ENCODE peak calls at places on chromosome 5, in seven cellular contexts. R, T, C, Q, H, E and V are unnamed samples.

GRCh38 chr5:98773464-98774191 is at the start of gene RGMB:
- DNase-seq in R (peak; percentile 98), T (peak; percentile 98), C (peak; percentile 95), Q (peak; percentile 98), H (peak; percentile 97), E (peak; percentile 99), V (peak; percentile 97)

GRCh38 chr5:173395257-173395932 is 67.2 kb upstream of the STC2 start:
- DNase-seq in R (no peak), T (peak; percentile 18), C (peak; percentile 16), Q (no peak), H (no peak), E (no peak), V (no peak)

GRCh38 chr5:80216753-80217596 is 38.9 kb downstream of the SERINC5 start:
- DNase-seq in R (no peak), T (no peak), C (no peak), Q (no peak), H (peak; percentile 89), E (no peak), V (peak; percentile 89)

GRCh38 chr5:50606179-50606578 is 60.3 kb upstream of the PARP8 start:
- DNase-seq in R (no peak), T (no peak), C (no peak), Q (no peak), H (no peak), E (no peak), V (no peak)

GRCh38 chr5:160197341-160198147 is 31.8 kb upstream of the FABP6 start:
- DNase-seq in R (no peak), T (no peak), C (no peak), Q (no peak), H (no peak), E (no peak), V (no peak)

GRCh38 chr5:74638776-74639537 is 1.6 kb downstream of the ENC1 start:
- DNase-seq in R (no peak), T (no peak), C (no peak), Q (no peak), H (no peak), E (no peak), V (no peak)

GRCh38 chr5:163569284-163569683 is 63.9 kb downstream of the MAT2B start:
- DNase-seq in R (no peak), T (no peak), C (no peak), Q (no peak), H (no peak), E (no peak), V (no peak)

GRCh38 chr5:126918624-126918957 is 111.8 kb downstream of the MARCHF3 start:
- DNase-seq in R (no peak), T (no peak), C (no peak), Q (no peak), H (no peak), E (no peak), V (no peak)

GRCh38 chr5:165497707-165498106 is 1992.3 kb downstream of the MAT2B start:
- DNase-seq in R (peak; percentile 7), T (peak; percentile 2), C (no peak), Q (no peak), H (no peak), E (no peak), V (no peak)

GRCh38 chr5:160675988-160676387 is 176.0 kb downstream of the ATP10B start:
- DNase-seq in R (no peak), T (no peak), C (no peak), Q (no peak), H (no peak), E (no peak), V (no peak)

GRCh38 chr5:150263801-150264621 is 25.6 kb downstream of the CAMK2A start:
- DNase-seq in R (no peak), T (peak; percentile 81), C (no peak), Q (no peak), H (peak; percentile 72), E (peak; percentile 54), V (no peak)

GRCh38 chr5:133198511-133198910 is 146.7 kb downstream of the HSPA4 start:
- DNase-seq in R (no peak), T (no peak), C (no peak), Q (no peak), H (no peak), E (no peak), V (peak; percentile 33)

GRCh38 chr5:124402144-124402581 is 344.3 kb downstream of the ZNF608 start:
- DNase-seq in R (no peak), T (no peak), C (no peak), Q (peak; percentile 23), H (peak; percentile 36), E (peak; percentile 20), V (peak; percentile 82)

GRCh38 chr5:168317521-168318147 is 26.2 kb downstream of the WWC1 start:
- DNase-seq in R (no peak), T (peak; percentile 95), C (peak; percentile 92), Q (no peak), H (peak; percentile 44), E (no peak), V (no peak)

GRCh38 chr5:58787982-58788381 is 205.1 kb downstream of the RAB3C start:
- DNase-seq in R (no peak), T (no peak), C (no peak), Q (no peak), H (no peak), E (no peak), V (no peak)

GRCh38 chr5:53936481-53937352 is 373.7 kb downstream of the ARL15 start:
- DNase-seq in R (no peak), T (no peak), C (no peak), Q (no peak), H (no peak), E (no peak), V (no peak)

GRCh38 chr5:78273436-78273835 is 21.1 kb downstream of the AP3B1 start:
- DNase-seq in R (no peak), T (no peak), C (no peak), Q (no peak), H (no peak), E (no peak), V (no peak)

GRCh38 chr5:33049298-33049697 is 338.2 kb downstream of the NPR3 start:
- DNase-seq in R (no peak), T (peak; percentile 40), C (no peak), Q (no peak), H (no peak), E (no peak), V (no peak)

GRCh38 chr5:40976836-40977235 is 67.5 kb downstream of the C7 start:
- DNase-seq in R (no peak), T (no peak), C (no peak), Q (no peak), H (no peak), E (no peak), V (no peak)

GRCh38 chr5:144068926-144069325 is 101.5 kb downstream of the YIPF5 start:
- DNase-seq in R (no peak), T (no peak), C (no peak), Q (no peak), H (no peak), E (no peak), V (no peak)

DNA sequence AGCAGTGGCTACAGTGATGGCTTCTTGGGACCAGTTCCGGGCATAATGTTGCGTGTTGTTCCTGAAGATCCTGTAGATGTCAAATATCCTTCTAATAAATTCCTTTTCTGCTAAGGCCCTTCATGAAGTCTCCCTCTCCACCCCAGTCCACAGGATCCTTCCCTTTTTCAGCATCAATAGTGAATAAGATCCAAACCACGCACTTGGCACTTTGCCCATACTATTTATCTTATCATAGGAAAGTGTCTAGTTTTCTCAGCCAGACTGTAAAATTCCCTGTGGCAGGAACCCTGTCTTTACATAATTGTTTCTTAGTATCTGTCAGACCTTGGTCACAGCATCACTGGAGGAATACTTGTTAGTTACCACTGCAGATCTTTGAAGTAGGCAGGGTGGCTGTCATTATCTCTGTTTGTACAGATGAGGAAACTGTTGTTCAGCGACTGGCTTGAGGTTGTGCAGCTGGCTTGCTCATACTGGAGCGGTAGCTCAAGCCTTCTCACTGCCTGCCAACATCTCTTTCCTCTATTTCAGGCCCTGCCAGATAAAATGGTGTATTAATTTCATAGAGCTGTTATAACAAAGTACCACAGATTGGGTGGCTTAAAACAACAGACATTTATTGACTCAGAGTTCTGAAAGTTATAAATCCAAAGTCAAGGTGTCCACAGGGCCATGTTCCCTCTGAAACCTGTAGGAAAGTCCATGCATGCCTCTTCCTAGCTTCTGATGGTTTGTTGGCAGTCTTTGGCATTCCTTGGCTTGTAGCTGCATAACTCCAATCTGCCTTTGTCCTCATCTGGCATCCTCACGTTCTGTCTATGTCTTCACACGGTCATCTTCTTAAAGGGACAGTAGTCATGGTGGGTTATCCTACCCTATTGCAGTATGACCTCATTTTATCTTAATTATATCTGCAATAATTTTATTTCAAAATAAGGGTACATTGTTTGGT is 33.5 kb upstream of the APC start:
- DNase-seq in R (no peak), T (no peak), C (no peak), Q (no peak), H (no peak), E (peak; percentile 32), V (no peak)
- TF ChIP-seq EP300 in R (no peak), T (no peak), C (no peak), Q (no peak), H (no peak), E (no peak), V (no peak)

GRCh38 chr5:176772271-176773210 is 37.8 kb upstream of the UNC5A start:
- DNase-seq in R (no peak), T (no peak), C (no peak), Q (no peak), H (no peak), E (no peak), V (no peak)
- H3K4me3 ChIP-seq in R (no peak overlapping the region), T (no peak overlapping the region), C (no peak overlapping the region), Q (no peak overlapping the region), H (no peak overlapping the region), E (no peak overlapping the region), V (no peak overlapping the region)

DNA sequence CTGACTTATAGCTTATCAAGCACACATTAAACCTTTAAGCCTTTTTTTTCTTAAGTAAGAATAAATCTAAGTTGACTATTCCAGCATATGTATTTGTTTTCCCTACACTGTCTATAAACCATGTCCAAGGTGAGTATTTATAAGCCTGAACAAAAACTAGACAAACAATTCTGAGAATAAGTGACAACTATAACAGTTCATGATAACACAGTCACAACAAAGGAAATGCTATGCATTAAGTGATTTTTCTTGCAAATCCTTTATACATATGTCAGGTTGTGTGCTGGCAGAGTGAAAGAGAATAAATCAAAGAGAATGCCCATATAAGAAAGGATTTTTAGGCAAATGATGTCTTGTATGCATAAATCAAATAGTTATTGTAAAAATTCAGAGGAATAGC is 408.8 kb upstream of the KIF2A start:
- DNase-seq in R (no peak), T (no peak), C (no peak), Q (no peak), H (no peak), E (no peak), V (no peak)
- TF ChIP-seq EP300 in R (no peak), T (no peak), C (no peak), Q (no peak), H (no peak), E (no peak), V (no peak)

DNA sequence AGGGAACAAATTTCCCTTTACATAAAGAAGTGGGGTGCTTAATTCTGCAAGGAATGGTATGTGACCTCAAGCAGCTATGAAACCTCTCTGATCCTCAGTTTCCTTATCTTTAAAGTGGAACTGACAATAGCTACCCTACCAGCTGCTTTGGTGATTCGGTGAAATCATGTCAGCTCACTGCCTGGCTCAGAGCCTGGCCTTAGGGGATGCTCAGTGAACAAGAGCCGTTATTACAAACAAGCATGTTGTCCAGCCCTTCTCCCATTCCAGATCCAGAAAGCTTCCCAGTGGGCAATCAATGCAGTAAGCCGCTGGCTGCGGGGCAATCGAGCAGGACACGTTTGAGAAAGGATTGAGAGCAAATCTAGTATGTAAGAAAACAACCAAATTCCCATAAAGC is 371.6 kb downstream of the TMEM232 start:
- DNase-seq in R (no peak), T (no peak), C (no peak), Q (no peak), H (no peak), E (no peak), V (no peak)
- H3K4me3 ChIP-seq in R (no peak overlapping the region), T (no peak overlapping the region), C (no peak overlapping the region), Q (no peak overlapping the region), H (no peak overlapping the region), E (no peak overlapping the region), V (no peak overlapping the region)